ENCODE peak calls at places on chromosomes 13 and 19, in ten cellular contexts. V is colonic mucosa, I is heart left ventricle, O is cardiac muscle cell, Q is HCT116, L is tibial artery, X is thyroid gland, M is keratinocyte, J is PC-3, K is H9. A is an unnamed sample. For H3K4me1, the result is how much of the 10 kb centered on the place peaks cover.

GRCh38 chr13:31790992-31791391 is 51.7 kb downstream of the RXFP2 start:
- DNase-seq in V (no peak), I (no peak), O (no peak), Q (no peak), L (no peak), X (no peak), M (no peak), J (no peak), K (no peak), A (no peak)

GRCh38 chr13:21309542-21310172 is 133.2 kb downstream of the MRPL57 start:
- DNase-seq in V (no peak), I (no peak), O (no peak), Q (no peak), L (no peak), X (no peak), M (no peak), J (no peak), K (no peak), A (no peak)

GRCh38 chr13:91986771-91987515 is 588.5 kb downstream of the GPC5 start:
- DNase-seq in V (no peak), I (no peak), O (no peak), Q (no peak), L (no peak), X (no peak), M (no peak), J (no peak), K (no peak), A (no peak)

GRCh38 chr19:13083627-13084026 is 19.0 kb downstream of the LYL1 start:
- DNase-seq in V (no peak), I (no peak), O (no peak), Q (no peak), L (peak), X (no peak), M (no peak), J (no peak), K (no peak), A (no peak)

GRCh38 chr19:50601407-50602088 is 33.3 kb upstream of the LRRC4B start:
- DNase-seq in V (no peak), I (no peak), O (no peak), Q (no peak), L (no peak), X (no peak), M (no peak), J (no peak), K (no peak), A (no peak)

GRCh38 chr19:18421371-18421959 is 2.3 kb downstream of the SSBP4 start:
- DNase-seq in V (no peak), I (no peak), O (no peak), Q (no peak), L (peak), X (no peak), M (no peak), J (no peak), K (no peak), A (no peak)

GRCh38 chr19:34733266-34733825 is 697 bp upstream of the ZNF181 start:
- DNase-seq in V (no peak), I (peak), O (peak), Q (no peak), L (peak), X (peak), M (no peak), J (no peak), K (peak), A (peak)

GRCh38 chr19:4933528-4933927 is 24.2 kb downstream of the UHRF1 start:
- DNase-seq in V (no peak), I (no peak), O (no peak), Q (no peak), L (no peak), X (no peak), M (no peak), J (peak), K (no peak), A (no peak)

GRCh38 chr13:47933688-47934011 is 67.4 kb downstream of the SUCLA2 start:
- DNase-seq in V (no peak), I (no peak), O (no peak), Q (no peak), L (no peak), X (no peak), M (no peak), J (peak), K (no peak), A (no peak)

GRCh38 chr13:20401958-20402856 is 123.5 kb downstream of the CRYL1 start:
- DNase-seq in V (no peak), I (no peak), O (no peak), Q (no peak), L (no peak), X (no peak), M (no peak), J (peak), K (no peak), A (no peak)

GRCh38 chr13:31733066-31733465 is 6.3 kb upstream of the RXFP2 start:
- DNase-seq in V (no peak), I (no peak), O (no peak), Q (no peak), L (no peak), X (no peak), M (no peak), J (no peak), K (no peak), A (no peak)

GRCh38 chr13:91187522-91187921 is 160.0 kb upstream of the MIR17HG start:
- DNase-seq in V (no peak), I (no peak), O (no peak), Q (no peak), L (no peak), X (no peak), M (no peak), J (no peak), K (no peak), A (no peak)

GRCh38 chr19:49422407-49423277 is 599 bp downstream of the PTH2 start:
- DNase-seq in V (peak), I (no peak), O (peak), Q (no peak), L (no peak), X (no peak), M (no peak), J (no peak), K (peak), A (no peak)

GRCh38 chr13:80529734-80530133 is 188.8 kb upstream of the SPRY2 start:
- DNase-seq in V (no peak), I (no peak), O (no peak), Q (no peak), L (no peak), X (no peak), M (no peak), J (peak), K (no peak), A (no peak)

GRCh38 chr19:5963855-5964254 is 14.1 kb downstream of the RANBP3 start:
- DNase-seq in V (no peak), I (no peak), O (no peak), Q (no peak), L (no peak), X (no peak), M (no peak), J (no peak), K (no peak), A (no peak)

GRCh38 chr19:45340899-45341453 is 426 bp downstream of the KLC3 start:
- DNase-seq in V (no peak), I (no peak), O (no peak), Q (no peak), L (no peak), X (peak), M (no peak), J (no peak), K (peak), A (no peak)

GRCh38 chr13:27678306-27679040 is 56.8 kb downstream of the POLR1D start:
- DNase-seq in V (peak), I (no peak), O (no peak), Q (no peak), L (no peak), X (no peak), M (peak), J (peak), K (peak), A (no peak)

GRCh38 chr19:23543351-23543750 is 143.7 kb downstream of the ZNF675 start:
- DNase-seq in V (no peak), I (no peak), O (no peak), Q (no peak), L (no peak), X (no peak), M (no peak), J (no peak), K (no peak), A (no peak)

GRCh38 chr13:43544011-43544410 is 242.8 kb downstream of the ENOX1 start:
- DNase-seq in V (no peak), I (no peak), O (no peak), Q (no peak), L (no peak), X (no peak), M (no peak), J (peak), K (no peak), A (no peak)

GRCh38 chr13:99033814-99034213 is 56.0 kb upstream of the DOCK9 start:
- DNase-seq in V (no peak), I (no peak), O (peak), Q (no peak), L (no peak), X (no peak), M (no peak), J (peak), K (no peak), A (no peak)

GRCh38 chr19:17323274-17323972 is 11.2 kb downstream of the ANO8 start:
- DNase-seq in V (no peak), I (no peak), O (no peak), Q (no peak), L (no peak), X (no peak), M (no peak), J (no peak), K (no peak), A (no peak)

GRCh38 chr13:111901301-111901905 is 165.5 kb upstream of the SOX1 start:
- DNase-seq in V (no peak), I (no peak), O (no peak), Q (no peak), L (no peak), X (no peak), M (no peak), J (no peak), K (peak), A (no peak)

GRCh38 chr13:50474094-50474654 is 369.3 kb downstream of the DLEU7 start:
- DNase-seq in V (no peak), I (no peak), O (no peak), Q (no peak), L (no peak), X (no peak), M (no peak), J (no peak), K (no peak), A (no peak)

GRCh38 chr19:54415208-54415900 is at the start of gene TTYH1:
- DNase-seq in V (no peak), I (no peak), O (no peak), Q (no peak), L (no peak), X (no peak), M (no peak), J (no peak), K (peak), A (no peak)

GRCh38 chr13:60753641-60754040 is 356.6 kb downstream of the TDRD3 start:
- DNase-seq in V (no peak), I (no peak), O (no peak), Q (no peak), L (no peak), X (no peak), M (no peak), J (no peak), K (no peak), A (no peak)

GRCh38 chr19:33208371-33208770 is 14.2 kb downstream of the LRP3 start:
- DNase-seq in V (no peak), I (no peak), O (no peak), Q (no peak), L (no peak), X (no peak), M (no peak), J (no peak), K (no peak), A (no peak)

GRCh38 chr19:7931221-7932061 is 5.5 kb upstream of the CTXN1 start:
- DNase-seq in V (no peak), I (no peak), O (no peak), Q (no peak), L (no peak), X (peak), M (no peak), J (no peak), K (no peak), A (no peak)

GRCh38 chr19:14088634-14089411 is 1.7 kb downstream of the SAMD1 start:
- DNase-seq in V (no peak), I (no peak), O (no peak), Q (no peak), L (no peak), X (no peak), M (no peak), J (no peak), K (no peak), A (no peak)

GRCh38 chr13:50747939-50748338 is 95.6 kb downstream of the DLEU7 start:
- DNase-seq in V (no peak), I (no peak), O (no peak), Q (no peak), L (no peak), X (no peak), M (no peak), J (no peak), K (no peak), A (no peak)

GRCh38 chr13:93529961-93530360 is 303.4 kb downstream of the GPC6 start:
- DNase-seq in V (no peak), I (no peak), O (no peak), Q (no peak), L (no peak), X (no peak), M (no peak), J (no peak), K (no peak), A (no peak)

GRCh38 chr19:13083008-13083404 is 19.7 kb downstream of the LYL1 start:
- DNase-seq in V (no peak), I (no peak), O (no peak), Q (no peak), L (no peak), X (no peak), M (no peak), J (no peak), K (no peak), A (no peak)

DNA sequence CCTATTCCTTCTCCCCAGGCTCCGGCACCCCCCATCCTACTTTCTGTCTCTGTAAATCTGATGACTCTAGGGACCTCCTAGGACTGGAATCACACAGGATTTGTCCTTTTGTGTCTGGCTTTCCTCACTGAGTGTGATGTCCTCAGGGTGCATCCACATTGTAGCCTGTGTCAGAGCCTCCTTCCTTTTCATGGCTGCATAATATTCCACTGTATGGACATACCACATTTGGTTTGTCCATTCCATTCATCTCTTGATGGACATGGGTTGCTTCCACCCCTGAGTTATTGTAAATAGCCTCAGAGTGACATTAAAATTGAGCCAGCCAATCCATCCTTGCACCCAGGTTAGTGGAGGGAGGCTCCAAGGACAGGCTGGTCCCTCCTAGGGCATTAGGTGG is 22.8 kb upstream of the NMRK2 start:
- DNase-seq in V (no peak), I (no peak), O (no peak), Q (no peak), L (no peak), X (no peak), M (no peak), J (no peak), K (no peak), A (no peak)
- TF ChIP-seq CTCF in V (no peak), I (no peak), O (no peak), Q (no peak), L (no peak), X (no peak), M (no peak), J (no peak), K (no peak), A (no peak)

GRCh38 chr19:3153286-3154230 is 17.7 kb downstream of the GNA15 start:
- DNase-seq in V (no peak), I (no peak), O (no peak), Q (no peak), L (no peak), X (no peak), M (no peak), J (no peak), K (no peak), A (no peak)

GRCh38 chr19:3157096-3157845 is 21.3 kb upstream of the S1PR4 start:
- DNase-seq in V (no peak), I (no peak), O (no peak), Q (no peak), L (no peak), X (no peak), M (no peak), J (no peak), K (no peak), A (no peak)

GRCh38 chr19:3151563-3152430 is 16.0 kb downstream of the GNA15 start:
- DNase-seq in V (no peak), I (no peak), O (no peak), Q (no peak), L (no peak), X (no peak), M (no peak), J (no peak), K (no peak), A (no peak)

GRCh38 chr19:3152431-3152780 is 16.6 kb downstream of the GNA15 start:
- DNase-seq in V (no peak), I (no peak), O (no peak), Q (no peak), L (no peak), X (no peak), M (no peak), J (no peak), K (no peak), A (no peak)

DNA sequence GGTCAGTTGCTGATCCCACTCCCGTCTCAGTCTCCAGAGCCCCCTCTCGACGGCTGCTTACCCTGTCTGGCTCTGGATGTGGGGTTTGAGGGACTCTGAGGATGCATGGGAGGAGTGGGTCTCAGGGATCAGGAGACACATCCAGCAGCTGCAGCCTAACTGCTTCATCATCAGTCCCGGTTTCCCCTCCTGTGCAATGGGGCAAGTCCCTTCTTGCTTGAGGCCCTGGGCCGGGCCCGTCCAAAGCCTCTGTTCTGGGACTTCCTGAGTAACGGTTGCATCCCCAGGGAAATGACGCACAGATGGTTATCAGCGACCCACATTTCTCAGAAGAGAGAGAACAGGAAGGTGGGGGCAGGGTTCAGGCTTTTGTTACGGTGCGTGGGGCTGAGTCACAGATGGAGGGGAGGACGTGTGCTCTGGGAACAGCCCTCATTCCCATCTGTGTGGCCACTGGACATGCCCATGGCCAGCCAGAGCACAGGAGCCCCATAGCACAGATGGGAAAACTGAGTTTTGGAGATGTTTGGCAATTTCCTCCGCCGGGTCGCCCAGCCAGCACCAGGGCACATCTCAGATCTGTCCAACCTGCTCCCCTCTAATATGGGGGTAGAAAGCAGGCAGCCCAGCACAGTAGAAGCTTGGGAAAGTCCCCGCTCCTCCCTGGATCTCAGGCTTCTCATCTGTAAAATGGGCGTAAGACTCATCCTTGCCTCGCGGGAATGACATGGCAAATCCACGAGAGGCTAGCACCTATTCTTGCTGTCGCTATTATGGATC is 19.3 kb downstream of the GNA15 start:
- DNase-seq in V (peak), I (peak), O (no peak), Q (peak), L (peak), X (peak), M (peak), J (peak), K (no peak), A (peak)
- H3K4me1 ChIP-seq in V (under half), I (under half), O (under half), Q (under half), L (under half), X (under half), M (under half), J (under half), K (under half), A (under half)

GRCh38 chr19:37718357-37718756 is 1.2 kb downstream of the ZNF607 start:
- DNase-seq in V (peak), I (no peak), O (peak), Q (no peak), L (no peak), X (no peak), M (no peak), J (no peak), K (no peak), A (no peak)

GRCh38 chr19:37719927-37720265 is 335 bp upstream of the ZNF607 start:
- DNase-seq in V (no peak), I (no peak), O (no peak), Q (no peak), L (no peak), X (no peak), M (no peak), J (no peak), K (no peak), A (no peak)

GRCh38 chr19:37725181-37725580 is 5.6 kb upstream of the ZNF607 start:
- DNase-seq in V (no peak), I (no peak), O (no peak), Q (no peak), L (no peak), X (peak), M (no peak), J (no peak), K (no peak), A (no peak)

GRCh38 chr19:37716140-37716539 is 3.4 kb downstream of the ZNF607 start:
- DNase-seq in V (no peak), I (no peak), O (no peak), Q (no peak), L (no peak), X (no peak), M (no peak), J (no peak), K (no peak), A (no peak)

DNA sequence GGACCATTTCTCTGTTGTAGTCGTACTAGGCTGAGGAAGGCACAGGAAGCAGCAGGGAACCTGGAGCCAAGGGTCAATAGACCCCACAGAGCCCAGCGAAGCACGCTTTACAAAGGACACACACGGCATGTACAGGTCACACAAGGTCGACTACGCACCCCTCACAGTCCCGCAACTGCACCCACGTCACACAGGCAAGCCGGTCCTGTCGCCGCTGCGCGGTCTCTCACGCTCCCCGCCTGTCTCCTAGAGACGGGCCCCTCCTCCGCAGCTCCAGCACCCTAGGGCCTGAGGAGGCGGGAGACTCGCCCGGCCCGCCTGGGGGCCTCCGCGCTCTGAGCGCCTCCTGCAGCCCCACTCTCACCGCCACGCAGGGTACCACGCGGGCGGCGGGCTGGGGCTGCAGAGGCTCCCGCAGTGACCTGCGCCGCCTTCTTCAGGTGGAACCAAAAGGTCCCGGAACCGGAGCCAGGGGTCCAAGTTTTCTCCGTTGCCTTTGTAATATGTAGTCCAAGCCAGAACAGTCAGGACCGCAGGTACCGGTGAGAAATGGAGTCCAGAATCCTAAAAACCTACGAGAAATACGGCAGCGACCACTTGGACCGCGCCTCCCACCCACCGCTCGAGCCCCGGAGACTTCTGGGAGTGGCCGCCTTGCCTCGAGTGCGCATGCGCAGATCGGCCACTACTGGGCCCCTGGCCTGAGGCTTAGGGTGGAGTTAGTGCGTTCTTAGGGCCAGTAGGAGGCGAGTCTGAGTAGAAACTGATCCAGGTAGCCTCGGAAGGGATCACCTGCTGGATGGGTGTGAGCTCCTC is at the start of gene ZNF607:
- DNase-seq in V (peak), I (peak), O (peak), Q (peak), L (peak), X (peak), M (peak), J (peak), K (peak), A (peak)
- H3K27ac ChIP-seq in V (peak), I (peak), O (peak), Q (peak), L (peak), X (peak), M (peak), J (no peak), K (no peak), A (peak)

GRCh38 chr19:40933025-40933424 is 51.0 kb upstream of the CYP2A7 start:
- DNase-seq in V (no peak), I (no peak), O (no peak), Q (no peak), L (no peak), X (no peak), M (no peak), J (peak), K (peak), A (no peak)
- TF ChIP-seq CTCF in V (no peak), I (no peak), O (peak), Q (peak), L (no peak), X (no peak), M (peak), J (peak), K (peak), A (no peak)